ENCODE peak calls at places on chromosomes 3 and 15, in five cellular contexts. One of them, this sample, is unnamed.

GRCh38 chr3:163951397-163951987 is 1126.8 kb downstream of the SI start:
- DNase-seq in progenitor cell of endocrine pancreas: no peak
- DNase-seq in SK-N-SH: peak
- DNase-seq in AG09309: no peak
- DNase-seq in A673: peak
- DNase-seq in this sample: no peak

GRCh38 chr3:40518848-40519247 is 5.9 kb upstream of the ZNF621 start:
- DNase-seq in progenitor cell of endocrine pancreas: no peak
- DNase-seq in SK-N-SH: no peak
- DNase-seq in AG09309: no peak
- DNase-seq in A673: no peak
- DNase-seq in this sample: no peak

GRCh38 chr15:78322243-78322642 is 17.9 kb upstream of the CRABP1 start:
- DNase-seq in progenitor cell of endocrine pancreas: no peak
- DNase-seq in SK-N-SH: peak
- DNase-seq in AG09309: no peak
- DNase-seq in A673: peak
- DNase-seq in this sample: no peak

GRCh38 chr3:76900571-76900970 is 139.3 kb upstream of the ROBO2 start:
- DNase-seq in progenitor cell of endocrine pancreas: no peak
- DNase-seq in SK-N-SH: no peak
- DNase-seq in AG09309: no peak
- DNase-seq in A673: no peak
- DNase-seq in this sample: no peak

GRCh38 chr15:57297163-57297593 is 79.1 kb upstream of the CGNL1 start:
- DNase-seq in progenitor cell of endocrine pancreas: no peak
- DNase-seq in SK-N-SH: no peak
- DNase-seq in AG09309: no peak
- DNase-seq in A673: no peak
- DNase-seq in this sample: no peak

GRCh38 chr3:16821053-16821452 is 63.7 kb upstream of the PLCL2 start:
- DNase-seq in progenitor cell of endocrine pancreas: no peak
- DNase-seq in SK-N-SH: no peak
- DNase-seq in AG09309: no peak
- DNase-seq in A673: no peak
- DNase-seq in this sample: no peak

GRCh38 chr3:130825762-130826297 is 68.1 kb upstream of the ATP2C1 start:
- DNase-seq in progenitor cell of endocrine pancreas: no peak
- DNase-seq in SK-N-SH: no peak
- DNase-seq in AG09309: no peak
- DNase-seq in A673: no peak
- DNase-seq in this sample: no peak

GRCh38 chr3:20958161-20958560 is 772.2 kb upstream of the SGO1 start:
- DNase-seq in progenitor cell of endocrine pancreas: no peak
- DNase-seq in SK-N-SH: no peak
- DNase-seq in AG09309: no peak
- DNase-seq in A673: no peak
- DNase-seq in this sample: no peak

GRCh38 chr3:121768452-121768851 is 18.9 kb upstream of the GOLGB1 start:
- DNase-seq in progenitor cell of endocrine pancreas: no peak
- DNase-seq in SK-N-SH: no peak
- DNase-seq in AG09309: no peak
- DNase-seq in A673: no peak
- DNase-seq in this sample: no peak

GRCh38 chr15:45157974-45158373 is 28.2 kb downstream of the DUOX1 start:
- DNase-seq in progenitor cell of endocrine pancreas: no peak
- DNase-seq in SK-N-SH: no peak
- DNase-seq in AG09309: peak
- DNase-seq in A673: peak
- DNase-seq in this sample: no peak

GRCh38 chr15:65912235-65912634 is 42.9 kb downstream of the RAB11A start:
- DNase-seq in progenitor cell of endocrine pancreas: no peak
- DNase-seq in SK-N-SH: no peak
- DNase-seq in AG09309: no peak
- DNase-seq in A673: no peak
- DNase-seq in this sample: no peak

GRCh38 chr3:51311055-51311454 is 74.0 kb upstream of the MANF start:
- DNase-seq in progenitor cell of endocrine pancreas: no peak
- DNase-seq in SK-N-SH: peak
- DNase-seq in AG09309: no peak
- DNase-seq in A673: peak
- DNase-seq in this sample: no peak

GRCh38 chr3:177168431-177168830 is 28.9 kb downstream of the TBL1XR1 start:
- DNase-seq in progenitor cell of endocrine pancreas: no peak
- DNase-seq in SK-N-SH: no peak
- DNase-seq in AG09309: no peak
- DNase-seq in A673: no peak
- DNase-seq in this sample: no peak

GRCh38 chr3:94772402-94772801 is 709.5 kb downstream of the NSUN3 start:
- DNase-seq in progenitor cell of endocrine pancreas: no peak
- DNase-seq in SK-N-SH: no peak
- DNase-seq in AG09309: no peak
- DNase-seq in A673: no peak
- DNase-seq in this sample: no peak

GRCh38 chr3:94775746-94776145 is 712.9 kb downstream of the NSUN3 start:
- DNase-seq in progenitor cell of endocrine pancreas: no peak
- DNase-seq in SK-N-SH: no peak
- DNase-seq in AG09309: no peak
- DNase-seq in A673: no peak
- DNase-seq in this sample: no peak

GRCh38 chr3:94776401-94776915 is 713.6 kb downstream of the NSUN3 start:
- DNase-seq in progenitor cell of endocrine pancreas: no peak
- DNase-seq in SK-N-SH: no peak
- DNase-seq in AG09309: no peak
- DNase-seq in A673: no peak
- DNase-seq in this sample: no peak
- TF ChIP-seq CTCF in progenitor cell of endocrine pancreas: no peak
- TF ChIP-seq CTCF in SK-N-SH: no peak
- TF ChIP-seq CTCF in AG09309: no peak
- TF ChIP-seq CTCF in A673: no peak
- TF ChIP-seq CTCF in this sample: no peak

DNA sequence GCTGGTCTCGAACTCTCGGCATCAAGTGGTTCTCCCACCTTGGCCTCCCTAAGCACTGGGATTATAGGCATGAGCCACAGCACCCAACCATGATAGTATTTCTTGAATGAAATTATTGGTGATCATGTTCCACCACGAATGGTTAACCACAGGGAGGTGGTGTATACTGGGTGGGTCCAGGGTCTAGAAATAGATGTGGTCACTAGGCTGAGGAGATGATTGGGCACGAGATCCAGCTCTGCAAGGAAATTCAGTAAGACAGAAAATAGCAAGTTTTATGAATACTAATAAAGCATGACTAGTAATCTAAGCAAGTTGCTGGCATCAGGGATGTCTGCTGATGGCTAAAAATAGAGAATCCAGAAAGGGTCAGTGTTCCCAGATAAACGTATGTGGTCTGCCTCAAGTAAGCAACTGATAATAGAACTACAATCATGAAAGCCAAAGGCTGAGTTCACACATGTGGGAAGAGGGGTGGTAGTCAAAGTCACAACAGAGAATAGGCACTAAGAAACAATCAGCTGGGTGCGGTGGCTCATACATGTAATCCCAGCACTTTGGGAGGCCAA is 108.3 kb upstream of the FRMD4B start:
- DNase-seq in progenitor cell of endocrine pancreas: no peak
- DNase-seq in SK-N-SH: no peak
- DNase-seq in AG09309: no peak
- DNase-seq in A673: no peak
- DNase-seq in this sample: no peak
- TF ChIP-seq CTCF in progenitor cell of endocrine pancreas: no peak
- TF ChIP-seq CTCF in SK-N-SH: no peak
- TF ChIP-seq CTCF in AG09309: no peak
- TF ChIP-seq CTCF in A673: no peak
- TF ChIP-seq CTCF in this sample: no peak

GRCh38 chr15:22224241-22224671 is 143.9 kb downstream of the OR4M2 start:
- DNase-seq in progenitor cell of endocrine pancreas: peak
- DNase-seq in SK-N-SH: no peak
- DNase-seq in AG09309: no peak
- DNase-seq in A673: no peak
- DNase-seq in this sample: no peak
- TF ChIP-seq CTCF in progenitor cell of endocrine pancreas: no peak
- TF ChIP-seq CTCF in SK-N-SH: no peak
- TF ChIP-seq CTCF in AG09309: no peak
- TF ChIP-seq CTCF in A673: no peak
- TF ChIP-seq CTCF in this sample: no peak

DNA sequence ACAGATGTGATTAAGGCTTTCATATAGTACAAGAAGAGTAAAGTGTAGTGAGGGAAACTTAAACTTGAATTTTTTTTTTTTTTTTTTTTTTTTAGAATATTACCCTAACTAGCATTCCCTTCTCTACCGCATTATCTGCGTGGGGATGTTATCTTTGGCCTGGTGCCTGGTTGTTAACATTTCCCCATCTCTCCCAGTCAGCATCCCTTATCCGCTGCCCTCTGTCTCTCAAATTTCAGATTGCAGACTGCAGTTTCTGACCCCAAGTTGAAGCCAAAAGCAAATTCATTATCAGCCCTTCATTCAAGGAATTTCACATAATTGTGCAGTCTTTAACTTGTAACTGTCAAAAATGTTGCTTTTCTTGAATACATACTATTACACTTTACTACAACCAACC is 353.0 kb downstream of the PLOD2 start:
- DNase-seq in progenitor cell of endocrine pancreas: no peak
- DNase-seq in SK-N-SH: peak
- DNase-seq in AG09309: peak
- DNase-seq in A673: peak
- DNase-seq in this sample: peak
- TF ChIP-seq CTCF in progenitor cell of endocrine pancreas: peak
- TF ChIP-seq CTCF in SK-N-SH: no peak
- TF ChIP-seq CTCF in AG09309: peak
- TF ChIP-seq CTCF in A673: peak
- TF ChIP-seq CTCF in this sample: peak

GRCh38 chr3:66822059-66823009 is 175.8 kb upstream of the KBTBD8 start:
- DNase-seq in progenitor cell of endocrine pancreas: peak
- DNase-seq in SK-N-SH: peak
- DNase-seq in AG09309: no peak
- DNase-seq in A673: peak
- DNase-seq in this sample: peak
- TF ChIP-seq CTCF in progenitor cell of endocrine pancreas: peak
- TF ChIP-seq CTCF in SK-N-SH: peak
- TF ChIP-seq CTCF in AG09309: peak
- TF ChIP-seq CTCF in A673: peak
- TF ChIP-seq CTCF in this sample: peak

GRCh38 chr3:42898896-42899675 is 6.9 kb upstream of the ZNF662 start:
- DNase-seq in progenitor cell of endocrine pancreas: no peak
- DNase-seq in SK-N-SH: no peak
- DNase-seq in AG09309: no peak
- DNase-seq in A673: no peak
- DNase-seq in this sample: no peak
- TF ChIP-seq CTCF in progenitor cell of endocrine pancreas: no peak
- TF ChIP-seq CTCF in SK-N-SH: no peak
- TF ChIP-seq CTCF in AG09309: peak
- TF ChIP-seq CTCF in A673: no peak
- TF ChIP-seq CTCF in this sample: no peak

GRCh38 chr15:71226536-71227455 is 111.5 kb downstream of the THSD4 start:
- DNase-seq in progenitor cell of endocrine pancreas: no peak
- DNase-seq in SK-N-SH: no peak
- DNase-seq in AG09309: no peak
- DNase-seq in A673: no peak
- DNase-seq in this sample: no peak
- TF ChIP-seq CTCF in progenitor cell of endocrine pancreas: no peak
- TF ChIP-seq CTCF in SK-N-SH: peak
- TF ChIP-seq CTCF in AG09309: no peak
- TF ChIP-seq CTCF in A673: no peak
- TF ChIP-seq CTCF in this sample: no peak

GRCh38 chr3:123297627-123297899 is 95.8 kb downstream of the SEC22A start:
- DNase-seq in progenitor cell of endocrine pancreas: no peak
- DNase-seq in SK-N-SH: no peak
- DNase-seq in AG09309: no peak
- DNase-seq in A673: peak
- DNase-seq in this sample: no peak
- TF ChIP-seq CTCF in progenitor cell of endocrine pancreas: no peak
- TF ChIP-seq CTCF in SK-N-SH: no peak
- TF ChIP-seq CTCF in AG09309: no peak
- TF ChIP-seq CTCF in A673: peak
- TF ChIP-seq CTCF in this sample: no peak

GRCh38 chr3:3129579-3129978 is 2.8 kb downstream of the TRNT1 start:
- DNase-seq in progenitor cell of endocrine pancreas: no peak
- DNase-seq in SK-N-SH: no peak
- DNase-seq in AG09309: no peak
- DNase-seq in A673: no peak
- DNase-seq in this sample: no peak

GRCh38 chr3:3125977-3126376 is 763 bp upstream of the TRNT1 start:
- DNase-seq in progenitor cell of endocrine pancreas: no peak
- DNase-seq in SK-N-SH: no peak
- DNase-seq in AG09309: no peak
- DNase-seq in A673: no peak
- DNase-seq in this sample: no peak

GRCh38 chr3:3127432-3128010 is 781 bp downstream of the TRNT1 start:
- DNase-seq in progenitor cell of endocrine pancreas: no peak
- DNase-seq in SK-N-SH: peak
- DNase-seq in AG09309: no peak
- DNase-seq in A673: peak
- DNase-seq in this sample: no peak

DNA sequence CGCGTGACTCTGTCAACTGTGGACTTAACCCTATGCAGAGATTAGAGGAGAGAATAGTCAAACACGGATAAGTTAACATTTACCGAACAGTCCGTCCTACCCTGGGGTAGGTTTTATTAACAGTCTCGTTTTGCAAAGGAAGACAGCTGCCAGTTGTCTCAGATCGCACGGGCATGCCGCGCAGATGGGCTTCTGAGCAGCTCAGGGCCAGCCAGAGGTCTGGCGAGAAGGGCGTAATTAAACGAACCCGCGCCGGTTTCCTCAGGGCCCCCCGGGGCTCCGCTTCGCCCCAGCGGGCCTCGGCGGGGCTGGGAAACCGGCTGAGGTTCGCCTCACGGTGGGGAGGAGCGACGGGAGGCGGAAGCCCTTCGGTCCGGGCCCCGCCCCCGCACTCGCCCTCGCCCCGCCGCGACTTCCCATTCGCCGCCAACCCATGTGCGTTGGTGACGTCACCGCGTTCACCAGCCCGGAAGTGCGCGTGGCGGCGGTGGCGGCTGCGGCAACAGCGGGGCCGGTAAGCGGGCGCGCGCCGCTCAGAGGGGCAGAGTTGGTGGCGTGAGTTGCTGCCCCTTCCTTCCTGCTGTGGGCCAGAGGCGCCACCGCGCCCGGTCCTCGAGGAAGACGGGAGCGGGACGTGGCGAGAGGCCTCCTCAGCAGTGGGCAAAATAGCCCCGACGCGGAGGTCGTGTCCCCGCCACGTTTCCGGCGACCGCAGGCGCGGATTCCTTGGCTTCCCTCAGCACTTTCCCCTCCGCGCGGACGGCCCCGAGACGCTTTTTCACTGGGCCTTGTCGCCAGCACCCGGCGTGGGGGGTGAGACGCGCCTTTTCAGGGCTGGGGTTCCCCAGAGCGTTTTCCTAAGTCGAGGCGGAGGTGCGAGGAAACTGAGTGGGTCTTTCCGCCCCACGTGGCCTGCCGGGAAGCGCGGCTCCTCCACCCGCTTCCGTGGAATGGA is at the start of gene TRNT1:
- DNase-seq in progenitor cell of endocrine pancreas: peak
- DNase-seq in SK-N-SH: peak
- DNase-seq in AG09309: peak
- DNase-seq in A673: peak
- DNase-seq in this sample: peak
- TF ChIP-seq CTCF in progenitor cell of endocrine pancreas: no peak
- TF ChIP-seq CTCF in SK-N-SH: no peak
- TF ChIP-seq CTCF in AG09309: no peak
- TF ChIP-seq CTCF in A673: no peak
- TF ChIP-seq CTCF in this sample: no peak